ENCODE peak calls at places on chromosome 4, in nine cellular contexts. P is cardiac muscle cell; O is fibroblast of pulmonary artery; U is bronchial epithelial cell; E is CD8-positive, alpha-beta memory T cell; Z is lower leg skin; V is choroid plexus epithelial cell; X is GM23338; G is effector memory CD4-positive, alpha-beta T cell. Q is an unnamed sample.
A peak's percentile ranks its signal among the peaks of the same experiment; 100 is the strongest.

GRCh38 chr4:3021127-3021526 is 53.2 kb downstream of the HTT-AS start:
- DNase-seq in P (no peak), O (no peak), U (no peak), E (no peak), Z (no peak), V (no peak), X (no peak), G (no peak), Q (no peak)

GRCh38 chr4:7392438-7393374 is 42.0 kb downstream of the PSAPL1 start:
- DNase-seq in P (no peak), O (peak; percentile 7), U (peak; percentile 3), E (no peak), Z (no peak), V (peak; percentile 49), X (peak; percentile 9), G (no peak), Q (no peak)

GRCh38 chr4:116202524-116202923 is 882.9 kb downstream of the TRAM1L1 start:
- DNase-seq in P (no peak), O (no peak), U (no peak), E (no peak), Z (no peak), V (no peak), X (no peak), G (no peak), Q (no peak)

GRCh38 chr4:29708473-29708872 is 1011.7 kb upstream of the PCDH7 start:
- DNase-seq in P (no peak), O (peak; percentile 2), U (peak; percentile 67), E (no peak), Z (no peak), V (no peak), X (no peak), G (no peak), Q (peak; percentile 91)

GRCh38 chr4:159129822-159130550 is 27.1 kb downstream of the RAPGEF2 start:
- DNase-seq in P (peak; percentile 62), O (no peak), U (no peak), E (no peak), Z (no peak), V (no peak), X (no peak), G (no peak), Q (no peak)

GRCh38 chr4:152810715-152811287 is 31.0 kb downstream of the ARFIP1 start:
- DNase-seq in P (no peak), O (no peak), U (no peak), E (no peak), Z (no peak), V (no peak), X (no peak), G (no peak), Q (no peak)

GRCh38 chr4:154124539-154125255 is 335.8 kb upstream of the SFRP2 start:
- DNase-seq in P (no peak), O (peak; percentile 50), U (peak; percentile 85), E (no peak), Z (no peak), V (peak; percentile 76), X (no peak), G (no peak), Q (peak; percentile 74)

GRCh38 chr4:162909952-162910351 is 256.7 kb downstream of the NAF1 start:
- DNase-seq in P (no peak), O (no peak), U (no peak), E (no peak), Z (no peak), V (peak; percentile 13), X (no peak), G (no peak), Q (no peak)

GRCh38 chr4:184313710-184314659 is 96.3 kb upstream of the ENPP6 start:
- DNase-seq in P (no peak), O (no peak), U (no peak), E (no peak), Z (no peak), V (no peak), X (no peak), G (no peak), Q (no peak)

GRCh38 chr4:93217423-93217822 is 611.1 kb upstream of the ATOH1 start:
- DNase-seq in P (peak; percentile 27), O (no peak), U (no peak), E (no peak), Z (no peak), V (no peak), X (peak; percentile 4), G (no peak), Q (no peak)

GRCh38 chr4:3320361-3321023 is 27.7 kb downstream of the RGS12 start:
- DNase-seq in P (no peak), O (no peak), U (no peak), E (no peak), Z (no peak), V (no peak), X (no peak), G (no peak), Q (no peak)

GRCh38 chr4:2809610-2810180 is 16.8 kb downstream of the SH3BP2 start:
- DNase-seq in P (no peak), O (no peak), U (no peak), E (no peak), Z (no peak), V (no peak), X (no peak), G (no peak), Q (no peak)

GRCh38 chr4:154731756-154732155 is 12.0 kb upstream of the LRAT start:
- DNase-seq in P (no peak), O (no peak), U (peak; percentile 80), E (no peak), Z (no peak), V (no peak), X (no peak), G (no peak), Q (peak; percentile 76)

GRCh38 chr4:42306221-42307109 is 90.8 kb upstream of the SHISA3 start:
- DNase-seq in P (no peak), O (peak; percentile 19), U (no peak), E (no peak), Z (no peak), V (no peak), X (no peak), G (no peak), Q (no peak)

GRCh38 chr4:62474802-62475201 is 1274.7 kb downstream of the ADGRL3 start:
- DNase-seq in P (no peak), O (no peak), U (no peak), E (no peak), Z (no peak), V (no peak), X (no peak), G (no peak), Q (no peak)

GRCh38 chr4:51931461-51931860 is 88.5 kb downstream of the DCUN1D4 start:
- DNase-seq in P (no peak), O (no peak), U (no peak), E (no peak), Z (no peak), V (no peak), X (no peak), G (no peak), Q (no peak)

GRCh38 chr4:48212165-48212564 is 57.5 kb downstream of the TEC start:
- DNase-seq in P (no peak), O (no peak), U (no peak), E (no peak), Z (no peak), V (no peak), X (no peak), G (no peak), Q (no peak)
- H3K4me3 ChIP-seq in P (no peak overlapping the region), O (no peak overlapping the region), U (no peak overlapping the region), E (no peak overlapping the region), Z (no peak overlapping the region), V (no peak overlapping the region), X (no peak overlapping the region), G (no peak overlapping the region), Q (no peak overlapping the region)

GRCh38 chr4:109424093-109424818 is 9.4 kb upstream of the SEC24B start:
- DNase-seq in P (no peak), O (no peak), U (no peak), E (no peak), Z (no peak), V (no peak), X (no peak), G (no peak), Q (no peak)
- H3K4me3 ChIP-seq in P (no peak overlapping the region), O (no peak overlapping the region), U (no peak overlapping the region), E (no peak overlapping the region), Z (no peak overlapping the region), V (no peak overlapping the region), X (no peak overlapping the region), G (no peak overlapping the region), Q (no peak overlapping the region)

GRCh38 chr4:173134426-173134825 is 34.2 kb upstream of the GALNT7 start:
- DNase-seq in P (no peak), O (no peak), U (no peak), E (no peak), Z (no peak), V (no peak), X (no peak), G (no peak), Q (no peak)

GRCh38 chr4:173135241-173135847 is 33.3 kb upstream of the GALNT7 start:
- DNase-seq in P (no peak), O (peak; percentile 59), U (peak; percentile 61), E (no peak), Z (no peak), V (peak; percentile 64), X (no peak), G (no peak), Q (peak; percentile 59)

GRCh38 chr4:173128199-173128890 is 40.3 kb upstream of the GALNT7 start:
- DNase-seq in P (no peak), O (no peak), U (no peak), E (no peak), Z (no peak), V (no peak), X (no peak), G (no peak), Q (no peak)

GRCh38 chr4:173125216-173125812 is 43.3 kb upstream of the GALNT7 start:
- DNase-seq in P (no peak), O (no peak), U (no peak), E (no peak), Z (no peak), V (no peak), X (no peak), G (no peak), Q (no peak)

GRCh38 chr4:173130671-173131070 is 37.9 kb upstream of the GALNT7 start:
- DNase-seq in P (no peak), O (no peak), U (no peak), E (no peak), Z (no peak), V (no peak), X (no peak), G (no peak), Q (peak; percentile 41)
- H3K4me3 ChIP-seq in P (no peak overlapping the region), O (no peak overlapping the region), U (no peak overlapping the region), E (no peak overlapping the region), Z (no peak overlapping the region), V (no peak overlapping the region), X (no peak overlapping the region), G (no peak overlapping the region), Q (no peak overlapping the region)

DNA sequence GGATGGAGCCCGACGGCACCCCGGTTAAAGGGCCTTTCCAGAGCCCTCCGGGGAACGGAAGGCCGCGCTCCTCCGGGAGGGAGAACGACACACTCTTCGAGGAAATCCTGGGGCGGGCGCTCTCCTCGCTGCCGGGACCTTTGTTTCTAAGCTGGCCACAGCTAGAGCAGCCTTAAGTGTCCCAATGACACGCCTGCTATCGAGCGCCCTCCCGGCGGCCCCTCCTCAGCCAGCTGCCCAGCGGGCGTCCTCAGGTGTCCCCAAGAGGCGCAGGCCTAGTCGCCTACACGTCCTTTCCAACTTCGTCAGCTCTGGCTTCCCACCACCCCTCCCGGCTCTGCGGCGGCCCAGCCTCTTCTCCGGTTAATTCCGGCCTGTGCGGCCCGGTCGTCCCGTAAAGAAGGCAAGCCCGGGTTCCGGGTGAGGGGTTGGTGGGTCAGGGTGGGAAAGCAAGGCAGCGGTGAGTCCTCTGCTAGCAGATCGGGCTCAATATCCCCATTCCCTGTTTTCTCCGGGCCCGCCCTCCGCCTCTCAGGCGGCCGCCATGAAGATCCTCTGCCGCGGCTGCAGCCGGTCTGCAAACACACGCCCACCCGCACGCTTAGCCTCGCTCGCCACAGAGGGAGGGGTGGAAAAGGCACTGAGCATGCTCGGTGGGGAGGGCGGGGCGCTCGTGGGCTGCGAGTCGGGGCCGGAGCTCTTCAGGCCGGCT is 449 bp upstream of the RAP1GDS1 start:
- DNase-seq in P (peak; percentile 97), O (peak; percentile 97), U (peak; percentile 90), E (peak; percentile 91), Z (peak; percentile 93), V (peak; percentile 98), X (peak; percentile 91), G (peak; percentile 86), Q (peak; percentile 98)
- H3K4me3 ChIP-seq in P (peak overlapping the region; percentile 63), O (peak overlapping the region; percentile 79), U (peak overlapping the region; percentile 70), E (peak overlapping the region; percentile 83), Z (peak overlapping the region; percentile 52), V (peak overlapping the region; percentile 85), X (peak overlapping the region; percentile 93), G (peak overlapping the region; percentile 99), Q (peak overlapping the region; percentile 74)

Q was measured in epithelial cell of esophagus.